ENCODE peak calls at places on chromosomes 5 and 9, in five cellular contexts. F is bronchial epithelial cell; A is CD4-positive, alpha-beta T cell; S is kidney; J is activated CD8-positive, alpha-beta T cell treated with anti-CD3 and anti-CD28 coated beads for 36 hours. Y is an unnamed sample.
A peak's percentile ranks its signal among the peaks of the same experiment; 100 is the strongest.

GRCh38 chr5:157514974-157515373 is 55.0 kb downstream of the NIPAL4 start:
- DNase-seq in F (no peak), A (no peak), S (no peak), J (no peak), Y (no peak)

GRCh38 chr9:98064623-98065392 is 8.3 kb downstream of the NANS start:
- DNase-seq in F (no peak), A (no peak), S (no peak), J (no peak), Y (no peak)

GRCh38 chr5:163089926-163090325 is 347.5 kb upstream of the CCNG1 start:
- DNase-seq in F (no peak), A (no peak), S (no peak), J (no peak), Y (no peak)

GRCh38 chr5:32168460-32169033 is 5.6 kb downstream of the GOLPH3 start:
- DNase-seq in F (no peak), A (no peak), S (no peak), J (no peak), Y (no peak)

GRCh38 chr5:110343616-110344015 is 382.9 kb downstream of the TMEM232 start:
- DNase-seq in F (no peak), A (no peak), S (no peak), J (no peak), Y (no peak)

GRCh38 chr5:88883566-88884434 is 816 bp upstream of the MEF2C start:
- DNase-seq in F (peak; percentile 27), A (no peak), S (peak; percentile 84), J (no peak), Y (peak; percentile 71)

GRCh38 chr9:117616436-117616835 is 87.8 kb upstream of the TLR4 start:
- DNase-seq in F (no peak), A (no peak), S (no peak), J (no peak), Y (no peak)

GRCh38 chr9:128626181-128626580 is 30.5 kb downstream of the DYNC2I2 start:
- DNase-seq in F (no peak), A (no peak), S (no peak), J (no peak), Y (no peak)

GRCh38 chr5:71587709-71588532 is 781 bp downstream of the MCCC2 start:
- DNase-seq in F (no peak), A (no peak), S (no peak), J (peak; percentile 35), Y (no peak)

GRCh38 chr5:171367424-171368370 is 20.0 kb upstream of the NPM1 start:
- DNase-seq in F (no peak), A (no peak), S (peak; percentile 30), J (no peak), Y (peak; percentile 58)

GRCh38 chr5:128632264-128632663 is 94.2 kb upstream of the FBN2 start:
- DNase-seq in F (peak; percentile 35), A (no peak), S (no peak), J (no peak), Y (no peak)

GRCh38 chr5:143495823-143496275 is 92.4 kb upstream of the NR3C1 start:
- DNase-seq in F (peak; percentile 95), A (no peak), S (no peak), J (no peak), Y (peak; percentile 58)

GRCh38 chr5:181181650-181182565 is 23.1 kb downstream of the TRIM7 start:
- DNase-seq in F (peak; percentile 64), A (peak; percentile 60), S (no peak), J (peak; percentile 84), Y (peak; percentile 58)

GRCh38 chr5:168224110-168224509 is 67.3 kb upstream of the WWC1 start:
- DNase-seq in F (no peak), A (no peak), S (no peak), J (no peak), Y (no peak)

GRCh38 chr5:76104027-76104426 is 20.8 kb downstream of the SV2C start:
- DNase-seq in F (peak; percentile 17), A (no peak), S (no peak), J (peak; percentile 40), Y (no peak)

GRCh38 chr5:83469075-83469474 is 2.5 kb upstream of the VCAN start:
- DNase-seq in F (no peak), A (no peak), S (no peak), J (no peak), Y (no peak)

GRCh38 chr9:96651626-96652025 is 3.5 kb downstream of the PRXL2C start:
- DNase-seq in F (peak; percentile 49), A (no peak), S (no peak), J (no peak), Y (peak; percentile 21)

GRCh38 chr5:31733365-31733764 is 94.4 kb downstream of the PDZD2 start:
- DNase-seq in F (no peak), A (no peak), S (no peak), J (no peak), Y (no peak)

GRCh38 chr9:95807326-95807947 is 68.1 kb upstream of the ERCC6L2 start:
- DNase-seq in F (no peak), A (no peak), S (no peak), J (no peak), Y (no peak)

GRCh38 chr9:78031271-78031825 is at the start of gene GNAQ:
- DNase-seq in F (no peak), A (no peak), S (peak; percentile 77), J (peak; percentile 46), Y (no peak)

GRCh38 chr5:73831066-73831465 is 205.1 kb downstream of the ARHGEF28 start:
- DNase-seq in F (peak; percentile 62), A (no peak), S (no peak), J (no peak), Y (no peak)

GRCh38 chr9:127838375-127839078 is 15.9 kb downstream of the ENG start:
- DNase-seq in F (no peak), A (no peak), S (peak; percentile 96), J (no peak), Y (peak; percentile 97)

GRCh38 chr5:42583322-42583721 is 160.1 kb downstream of the GHR start:
- DNase-seq in F (peak; percentile 80), A (peak; percentile 15), S (peak; percentile 70), J (peak; percentile 39), Y (peak; percentile 41)

GRCh38 chr5:9562101-9562500 is 16.2 kb upstream of the SEMA5A start:
- DNase-seq in F (peak; percentile 34), A (no peak), S (no peak), J (no peak), Y (no peak)

GRCh38 chr9:96874947-96875459 is 20.7 kb upstream of the ZNF782 start:
- DNase-seq in F (peak; percentile 99), A (peak; percentile 30), S (peak; percentile 82), J (peak; percentile 74), Y (no peak)

GRCh38 chr5:50667653-50668403 is 1.4 kb downstream of the PARP8 start:
- DNase-seq in F (peak; percentile 55), A (peak; percentile 80), S (peak; percentile 91), J (peak; percentile 90), Y (peak; percentile 9)

GRCh38 chr5:76319673-76320072 is 83.4 kb upstream of the IQGAP2 start:
- DNase-seq in F (no peak), A (no peak), S (no peak), J (no peak), Y (no peak)

GRCh38 chr5:177468329-177469058 is 4.9 kb downstream of the DBN1 start:
- DNase-seq in F (peak; percentile 48), A (no peak), S (no peak), J (no peak), Y (peak; percentile 75)

GRCh38 chr9:76218151-76218867 is 175.9 kb downstream of the RFK start:
- DNase-seq in F (no peak), A (no peak), S (no peak), J (no peak), Y (no peak)

GRCh38 chr9:30349526-30350513 is 2034.6 kb upstream of the ACO1 start:
- DNase-seq in F (no peak), A (no peak), S (peak; percentile 40), J (no peak), Y (no peak)

GRCh38 chr5:112407240-112407639 is 11.8 kb downstream of the EPB41L4A start:
- DNase-seq in F (no peak), A (no peak), S (no peak), J (no peak), Y (no peak)

GRCh38 chr5:170184007-170184687 is 48.6 kb upstream of the C5orf58 start:
- DNase-seq in F (peak; percentile 49), A (peak; percentile 25), S (no peak), J (peak; percentile 66), Y (peak; percentile 25)

GRCh38 chr9:114779352-114779845 is 26.4 kb downstream of the TNFSF15 start:
- DNase-seq in F (peak; percentile 86), A (no peak), S (peak; percentile 96), J (no peak), Y (no peak)

GRCh38 chr5:55141945-55142690 is 17.9 kb upstream of the GPX8 start:
- DNase-seq in F (no peak), A (no peak), S (no peak), J (peak; percentile 50), Y (no peak)
- TF ChIP-seq CTCF in F (no peak), A (no peak), S (no peak), J (no peak), Y (no peak)

GRCh38 chr5:118956727-118957126 is 31.6 kb downstream of the DTWD2 start:
- DNase-seq in F (peak; percentile 32), A (no peak), S (no peak), J (no peak), Y (peak; percentile 25)
- TF ChIP-seq CTCF in F (peak; percentile 12), A (no peak), S (no peak), J (peak; percentile 58), Y (peak; percentile 74)

GRCh38 chr5:147361441-147362175 is 126.8 kb downstream of the STK32A start:
- DNase-seq in F (peak; percentile 75), A (no peak), S (no peak), J (no peak), Y (no peak)
- TF ChIP-seq CTCF in F (no peak), A (no peak), S (no peak), J (no peak), Y (no peak)

GRCh38 chr9:6149315-6149714 is 66.3 kb upstream of the IL33 start:
- DNase-seq in F (no peak), A (no peak), S (no peak), J (no peak), Y (no peak)

GRCh38 chr9:6147847-6148246 is 67.8 kb upstream of the IL33 start:
- DNase-seq in F (peak; percentile 33), A (no peak), S (no peak), J (no peak), Y (no peak)

GRCh38 chr9:6142816-6143454 is 72.7 kb upstream of the IL33 start:
- DNase-seq in F (peak; percentile 40), A (no peak), S (no peak), J (no peak), Y (no peak)

GRCh38 chr9:6150483-6150882 is 65.1 kb upstream of the IL33 start:
- DNase-seq in F (no peak), A (no peak), S (no peak), J (no peak), Y (no peak)

DNA sequence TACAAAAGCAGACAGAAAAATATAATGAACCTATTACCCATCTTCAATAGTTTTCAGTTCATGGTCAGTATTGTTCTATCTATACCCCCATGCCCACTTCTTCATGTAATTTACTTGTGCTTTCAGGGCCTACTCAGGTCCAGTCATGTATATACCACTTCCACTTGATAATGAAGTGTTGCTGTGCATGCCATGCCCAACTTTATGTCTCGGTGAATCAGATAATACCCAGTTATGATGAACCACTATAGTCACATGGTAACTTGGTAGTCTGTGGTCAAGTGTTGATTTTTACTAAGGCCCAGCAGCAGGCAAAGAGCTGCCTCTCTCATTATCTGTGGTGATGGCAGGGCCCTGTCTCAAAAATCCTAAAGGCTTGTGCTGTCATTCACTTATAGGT is 70.7 kb upstream of the IL33 start:
- DNase-seq in F (peak; percentile 57), A (no peak), S (no peak), J (no peak), Y (no peak)
- TF ChIP-seq CTCF in F (no peak), A (no peak), S (no peak), J (no peak), Y (no peak)

Y was measured in HFFc6.